ENCODE peak calls at places on chromosomes 12 and 14, in seven cellular contexts. J, I, V, Z, W, O and D are unnamed samples.

GRCh38 chr12:64083285-64084210 is 138.5 kb downstream of the KICS2 start:
- DNase-seq in I (peak), J (peak), Z (peak), W (peak), O (peak), V (peak), D (peak)

GRCh38 chr14:95463173-95463901 is 53.1 kb downstream of the SYNE3 start:
- DNase-seq in J (no peak), I (no peak), O (no peak), Z (no peak), W (peak), V (peak), D (no peak)

GRCh38 chr14:104316121-104316722 is 177.8 kb downstream of the KIF26A start:
- DNase-seq in V (peak), O (no peak), W (peak), Z (no peak), J (no peak), I (no peak), D (peak)

GRCh38 chr14:80212025-80212402 is 710 bp upstream of the DIO2 start:
- DNase-seq in W (no peak), O (no peak), V (no peak), Z (peak), J (no peak), I (no peak), D (no peak)

GRCh38 chr14:96267336-96267735 is 11.3 kb downstream of the BDKRB1 start:
- DNase-seq in J (peak), W (no peak), I (no peak), V (no peak), O (no peak), Z (peak), D (peak)

GRCh38 chr12:5554711-5555110 is 122.8 kb downstream of the NTF3 start:
- DNase-seq in Z (peak), V (no peak), I (no peak), J (no peak), W (no peak), O (no peak), D (no peak)

GRCh38 chr12:7047318-7047717 is 13.2 kb upstream of the C1S start:
- DNase-seq in W (no peak), O (no peak), I (no peak), J (no peak), V (no peak), Z (no peak), D (no peak)

GRCh38 chr12:118704517-118704916 is 276.8 kb upstream of the SRRM4 start:
- DNase-seq in W (no peak), Z (no peak), I (no peak), O (no peak), J (peak), V (no peak), D (no peak)

GRCh38 chr14:52013984-52014600 is 24.7 kb downstream of the RTRAF start:
- DNase-seq in I (peak), Z (no peak), V (peak), W (no peak), O (no peak), J (peak), D (no peak)

GRCh38 chr12:53219956-53220856 is 11.8 kb downstream of the RARG start:
- DNase-seq in W (peak), Z (peak), O (peak), V (peak), I (peak), J (peak), D (peak)

GRCh38 chr14:89401783-89402182 is 15.2 kb downstream of the FOXN3 start:
- DNase-seq in V (no peak), J (no peak), O (no peak), I (no peak), Z (no peak), W (no peak), D (no peak)

GRCh38 chr14:99887407-99887806 is 94.2 kb downstream of the EML1 start:
- DNase-seq in O (no peak), J (no peak), W (no peak), V (no peak), I (no peak), Z (no peak), D (no peak)

GRCh38 chr14:99885649-99885958 is 92.4 kb downstream of the EML1 start:
- DNase-seq in Z (no peak), I (no peak), J (no peak), O (no peak), V (no peak), W (no peak), D (no peak)

GRCh38 chr14:99883866-99884650 is 90.8 kb downstream of the EML1 start:
- DNase-seq in J (no peak), W (no peak), Z (no peak), V (no peak), I (no peak), O (no peak), D (no peak)

GRCh38 chr14:99881011-99881410 is 87.8 kb downstream of the EML1 start:
- DNase-seq in V (no peak), I (no peak), O (no peak), J (no peak), W (no peak), Z (peak), D (no peak)

DNA sequence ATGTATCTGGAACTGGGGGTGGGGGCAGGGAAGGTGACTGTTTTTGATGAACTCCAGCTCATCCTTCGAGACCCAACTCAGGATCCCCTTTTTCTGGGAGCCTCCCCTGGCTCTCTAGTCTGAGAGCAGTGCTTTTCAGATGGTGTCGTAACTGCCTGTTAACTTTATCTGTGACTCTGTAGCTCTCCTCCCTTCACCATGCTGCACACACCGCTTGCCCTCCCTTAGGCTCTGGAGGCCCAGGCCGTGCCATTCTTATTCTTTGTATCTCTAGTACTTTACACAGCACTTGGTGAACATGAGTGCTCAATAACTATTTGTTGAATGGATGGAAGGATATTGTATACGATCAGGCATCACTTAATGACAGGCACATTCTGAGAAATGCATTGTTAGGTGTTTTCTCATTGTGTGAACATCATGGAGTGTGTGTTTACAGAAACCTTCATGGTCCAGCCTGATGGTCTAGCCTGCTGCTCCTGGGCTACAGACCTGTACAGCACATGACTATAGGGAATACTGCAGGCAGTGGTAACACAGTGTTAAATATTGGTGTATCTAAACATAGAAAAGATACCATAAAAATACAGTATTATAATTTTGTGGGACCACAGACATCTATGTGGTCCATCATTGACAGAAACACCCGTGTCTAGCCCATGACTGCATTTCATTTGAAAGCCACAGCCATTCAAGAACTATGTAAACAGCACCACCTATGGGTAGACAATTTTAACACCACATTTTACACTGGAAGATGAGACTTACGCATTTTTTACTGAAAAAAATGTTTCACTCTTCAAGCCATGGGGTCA is 91.8 kb downstream of the EML1 start:
- DNase-seq in J (peak), W (no peak), O (peak), Z (peak), V (no peak), I (no peak), D (no peak)
- TF ChIP-seq CTCF in J (peak), W (peak), O (peak), Z (peak), V (peak), I (peak), D (peak)

DNA sequence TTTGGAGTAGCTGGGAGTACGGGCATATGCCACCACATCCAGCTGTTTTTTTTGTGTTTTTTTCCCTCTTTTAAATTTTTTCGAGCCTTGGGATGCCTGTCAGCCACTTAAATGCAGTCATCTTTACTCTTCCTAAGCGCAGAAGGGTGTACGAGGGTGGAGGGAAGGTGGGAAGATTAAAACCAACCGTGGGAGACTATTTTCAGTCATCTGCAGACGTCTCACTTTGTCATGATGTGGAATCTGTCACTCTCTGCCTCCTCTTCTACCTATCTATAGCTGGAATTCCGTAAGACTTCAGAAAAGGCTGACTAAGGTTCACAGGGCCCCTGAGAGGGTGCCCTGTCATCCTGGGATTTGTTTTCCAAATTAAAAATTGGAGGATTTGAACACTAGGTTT is 105.3 kb downstream of the SAMD4A start:
- DNase-seq in J (no peak), V (no peak), Z (no peak), W (no peak), I (no peak), O (no peak), D (no peak)
- H3K27ac ChIP-seq in J (peak), V (peak), Z (no peak), W (no peak), I (peak), O (peak), D (no peak)

GRCh38 chr12:111440631-111441030 is 34.9 kb downstream of the SH2B3 start:
- DNase-seq in O (no peak), V (no peak), W (no peak), Z (no peak), I (no peak), J (no peak), D (no peak)
- TF ChIP-seq CTCF in O (no peak), V (no peak), W (no peak), Z (no peak), I (no peak), J (no peak), D (no peak)

GRCh38 chr12:31492599-31493196 is 98.2 kb downstream of the DENND5B start:
- DNase-seq in V (no peak), Z (no peak), W (no peak), J (no peak), O (no peak), I (no peak), D (no peak)
- H3K27ac ChIP-seq in V (no peak), Z (no peak), W (peak), J (peak), O (peak), I (peak), D (no peak)

DNA sequence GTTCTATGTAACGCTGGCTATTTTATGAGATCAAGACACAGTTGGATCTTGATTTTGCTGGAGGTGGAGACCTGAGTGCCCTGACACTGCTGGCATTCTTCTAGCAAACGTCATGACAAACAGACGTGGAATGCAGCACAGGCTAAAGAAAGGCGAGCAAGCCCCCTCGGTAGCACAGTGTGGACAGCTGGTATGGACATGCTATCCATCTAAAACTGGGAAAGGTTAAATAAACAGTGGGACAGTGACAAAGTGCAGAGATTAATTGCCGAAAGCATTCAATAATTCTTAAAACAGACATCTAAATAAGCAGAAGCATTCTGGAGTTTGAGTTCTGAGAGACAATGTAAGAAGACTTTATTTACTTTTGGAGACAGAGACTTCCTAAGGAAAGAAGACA is 237.2 kb downstream of the FBXL14 start:
- DNase-seq in I (no peak), J (no peak), V (no peak), Z (peak), O (no peak), W (no peak), D (no peak)
- TF ChIP-seq CTCF in I (no peak), J (no peak), V (no peak), Z (no peak), O (no peak), W (no peak), D (no peak)

DNA sequence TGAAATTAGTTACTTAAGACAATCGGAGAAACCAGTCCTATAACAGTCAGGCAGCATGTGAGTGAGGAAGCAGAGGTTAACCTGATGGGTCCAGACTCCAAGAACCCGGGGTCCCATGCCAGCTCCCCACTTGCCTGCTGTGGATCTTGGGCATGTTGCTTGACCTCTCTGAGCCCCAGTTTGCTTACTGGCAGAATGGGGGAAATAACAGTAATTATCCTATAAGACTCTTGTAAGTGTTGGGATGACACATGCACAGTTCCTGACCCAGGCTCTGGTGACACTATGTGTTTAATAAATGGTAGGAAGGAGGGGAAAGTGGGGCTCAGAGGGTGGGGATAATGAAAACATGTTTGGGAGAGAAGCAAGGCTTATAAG is 56.8 kb downstream of the RPH3A start:
- DNase-seq in J (no peak), V (no peak), I (no peak), Z (no peak), O (no peak), W (no peak), D (no peak)
- H3K27ac ChIP-seq in J (no peak), V (no peak), I (no peak), Z (no peak), O (no peak), W (no peak), D (no peak)

DNA sequence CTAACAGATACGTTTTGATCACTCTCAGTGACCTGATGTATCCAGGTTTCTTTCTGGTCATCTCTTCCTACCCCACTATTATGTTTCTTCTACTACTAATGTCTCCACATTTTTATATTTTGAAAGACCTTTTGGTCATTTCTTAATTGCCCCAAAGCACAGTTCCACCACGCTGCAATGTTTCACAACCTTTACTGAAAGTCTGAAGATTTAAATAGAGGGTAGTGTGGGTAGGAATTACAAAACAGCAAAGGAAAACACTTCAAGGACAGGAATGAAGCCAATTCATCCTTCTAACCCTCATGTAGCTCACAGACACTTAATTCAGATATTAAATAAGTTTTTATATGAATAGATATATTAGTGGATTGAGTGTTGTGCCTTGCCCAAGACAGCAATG is 36.1 kb upstream of the SLC16A7 start:
- DNase-seq in V (no peak), I (no peak), W (no peak), O (no peak), Z (no peak), J (no peak), D (no peak)
- TF ChIP-seq CTCF in V (no peak), I (no peak), W (no peak), O (no peak), Z (no peak), J (no peak), D (no peak)